ENCODE peak calls at places on chromosomes 7 and 10, in four cellular contexts. W, M, Q and L are unnamed samples.

GRCh38 chr7:2193120-2193519 is 39.6 kb downstream of the MAD1L1 start:
- DNase-seq in W (no peak), M (no peak), Q (no peak), L (no peak)

GRCh38 chr10:86364551-86365345 is 1.8 kb downstream of the GRID1 start:
- DNase-seq in W (no peak), M (no peak), Q (no peak), L (no peak)

GRCh38 chr10:35464805-35465456 is 128.6 kb downstream of the CCNY start:
- DNase-seq in W (no peak), M (no peak), Q (peak), L (no peak)

GRCh38 chr7:98211221-98211675 is at the start of gene BHLHA15:
- DNase-seq in W (no peak), M (peak), Q (no peak), L (no peak)

GRCh38 chr10:118151461-118151860 is 104.7 kb upstream of the RAB11FIP2 start:
- DNase-seq in W (no peak), M (no peak), Q (no peak), L (no peak)

GRCh38 chr10:69327463-69328345 is 49.4 kb downstream of the HK1 start:
- DNase-seq in W (no peak), M (no peak), Q (peak), L (peak)

GRCh38 chr7:1049006-1049741 is 4.8 kb downstream of the GPR146 start:
- DNase-seq in W (no peak), M (no peak), Q (no peak), L (no peak)

GRCh38 chr7:77202544-77202976 is 2.9 kb upstream of the FGL2 start:
- DNase-seq in W (no peak), M (peak), Q (no peak), L (no peak)

GRCh38 chr10:130934333-130935035 is 377.0 kb downstream of the TCERG1L start:
- DNase-seq in W (no peak), M (no peak), Q (no peak), L (no peak)

GRCh38 chr10:60350400-60350799 is 39.3 kb downstream of the ANK3 start:
- DNase-seq in W (no peak), M (no peak), Q (peak), L (no peak)

GRCh38 chr10:6037975-6038624 is 24.1 kb downstream of the IL2RA start:
- DNase-seq in W (no peak), M (no peak), Q (no peak), L (no peak)

GRCh38 chr10:84138478-84139125 is 707 bp upstream of the GHITM start:
- DNase-seq in W (no peak), M (peak), Q (no peak), L (no peak)

GRCh38 chr10:102152545-102152890 is 329 bp downstream of the NOLC1 start:
- DNase-seq in W (no peak), M (no peak), Q (no peak), L (no peak)

GRCh38 chr7:100957832-100958421 is 8.6 kb downstream of the MUC3A start:
- DNase-seq in W (no peak), M (no peak), Q (peak), L (no peak)

GRCh38 chr7:72805526-72806494 is 22.2 kb downstream of the TYW1B start:
- DNase-seq in W (no peak), M (no peak), Q (peak), L (no peak)

GRCh38 chr10:14656052-14656451 is 118.6 kb downstream of the FAM107B start:
- DNase-seq in W (no peak), M (no peak), Q (no peak), L (no peak)

GRCh38 chr10:79981673-79982485 is 33.0 kb upstream of the SFTPD start:
- DNase-seq in W (no peak), M (peak), Q (peak), L (no peak)

DNA sequence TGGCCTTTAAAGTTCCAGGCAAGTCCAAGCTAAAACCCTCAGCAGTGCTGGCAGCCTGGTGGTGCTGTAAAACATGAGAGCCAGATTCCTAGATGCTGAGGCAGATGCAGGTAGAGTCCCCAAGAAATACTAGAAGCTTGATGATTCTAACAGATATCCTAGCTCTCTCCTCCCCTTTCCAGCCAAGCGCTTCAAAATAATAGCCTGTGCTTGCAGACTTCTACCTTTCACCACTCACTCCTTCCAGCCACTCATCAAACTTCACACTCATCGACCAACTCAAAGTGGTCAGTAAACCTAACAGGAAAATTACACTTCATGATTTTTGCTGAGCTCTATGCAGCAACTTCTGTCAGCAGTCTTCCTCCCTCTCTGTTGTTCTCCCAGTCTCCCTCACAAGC is 50.2 kb downstream of the LMBR1 start:
- DNase-seq in W (no peak), M (no peak), Q (no peak), L (no peak)
- H3K4me3 ChIP-seq in W (no peak), M (no peak), Q (no peak), L (no peak)

GRCh38 chr7:116249969-116250553 is 39.7 kb downstream of the TES start:
- DNase-seq in W (no peak), M (peak), Q (peak), L (no peak)
- TF ChIP-seq CTCF in W (peak), M (peak), Q (peak), L (peak)

GRCh38 chr10:95286707-95287106 is 4.1 kb downstream of the PDLIM1 start:
- DNase-seq in W (no peak), M (no peak), Q (no peak), L (no peak)
- H3K4me3 ChIP-seq in W (no peak), M (no peak), Q (no peak), L (no peak)

DNA sequence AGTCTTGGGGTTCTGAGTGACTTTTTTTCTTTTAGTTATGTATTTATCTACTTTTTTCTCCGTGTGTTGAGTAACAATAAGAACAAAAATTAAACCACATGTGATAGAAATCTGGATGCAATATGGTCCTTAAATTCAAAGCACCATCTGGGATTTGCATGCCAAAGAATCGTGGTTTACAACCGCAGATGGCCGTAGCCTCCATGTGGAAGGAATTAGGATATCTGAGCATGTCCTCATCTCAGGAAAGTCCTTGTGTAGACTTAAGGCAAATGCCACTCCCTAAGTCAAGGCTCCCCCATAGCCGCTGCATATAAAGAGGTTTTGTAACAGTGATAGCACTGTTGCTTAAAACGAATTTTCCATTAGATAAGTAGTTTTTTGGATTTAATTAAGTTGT is 304.0 kb downstream of the ZEB1 start:
- DNase-seq in W (peak), M (no peak), Q (peak), L (no peak)
- TF ChIP-seq CTCF in W (peak), M (no peak), Q (peak), L (no peak)

GRCh38 chr7:94374721-94375120 is 20.0 kb upstream of the COL1A2 start:
- DNase-seq in W (no peak), M (no peak), Q (peak), L (no peak)

GRCh38 chr7:94375167-94375566 is 19.5 kb upstream of the COL1A2 start:
- DNase-seq in W (peak), M (no peak), Q (peak), L (no peak)

GRCh38 chr7:94375713-94376112 is 19.0 kb upstream of the COL1A2 start:
- DNase-seq in W (peak), M (no peak), Q (peak), L (no peak)

GRCh38 chr7:94374231-94374630 is 20.5 kb upstream of the COL1A2 start:
- DNase-seq in W (peak), M (no peak), Q (peak), L (no peak)

GRCh38 chr7:94376281-94376680 is 18.4 kb upstream of the COL1A2 start:
- DNase-seq in W (no peak), M (no peak), Q (no peak), L (no peak)
- H3K4me3 ChIP-seq in W (no peak), M (no peak), Q (peak), L (no peak)

GRCh38 chr7:34087892-34088891 is 182.9 kb downstream of the BMPER start:
- DNase-seq in W (no peak), M (peak), Q (peak), L (no peak)
- TF ChIP-seq CTCF in W (peak), M (peak), Q (peak), L (peak)

DNA sequence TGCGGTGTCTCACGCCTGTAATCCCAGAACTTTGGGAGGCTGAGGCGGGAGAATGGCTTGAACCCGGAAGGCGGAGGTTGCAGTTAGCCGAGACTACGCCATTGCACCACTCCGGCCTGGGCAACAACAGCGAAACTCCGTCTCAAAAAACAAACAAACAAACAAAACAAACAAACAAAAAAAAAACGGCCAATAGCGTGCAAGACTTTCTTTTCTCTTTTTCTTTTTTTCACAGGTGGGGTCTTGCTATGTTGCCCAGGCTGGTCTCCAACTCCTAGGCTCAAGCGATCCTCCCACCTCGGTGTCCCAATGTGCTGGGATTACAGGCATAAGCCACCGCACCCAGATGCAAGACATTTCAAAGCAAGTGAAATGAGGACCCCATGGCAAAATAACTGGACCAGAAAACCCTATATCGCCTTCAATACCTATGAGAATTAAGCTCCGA is 1.6 kb downstream of the PSAP start:
- DNase-seq in W (no peak), M (no peak), Q (no peak), L (no peak)
- H3K4me3 ChIP-seq in W (peak), M (peak), Q (peak), L (peak)

GRCh38 chr7:19118896-19119301 is 1.5 kb upstream of the TWIST1 start:
- DNase-seq in W (no peak), M (no peak), Q (no peak), L (no peak)

GRCh38 chr7:19119901-19120486 is 2.6 kb upstream of the TWIST1 start:
- DNase-seq in W (no peak), M (no peak), Q (no peak), L (no peak)

GRCh38 chr7:19119372-19119771 is 1.9 kb upstream of the TWIST1 start:
- DNase-seq in W (no peak), M (no peak), Q (no peak), L (no peak)

GRCh38 chr7:19117870-19118608 is 603 bp upstream of the TWIST1 start:
- DNase-seq in W (no peak), M (no peak), Q (no peak), L (no peak)

DNA sequence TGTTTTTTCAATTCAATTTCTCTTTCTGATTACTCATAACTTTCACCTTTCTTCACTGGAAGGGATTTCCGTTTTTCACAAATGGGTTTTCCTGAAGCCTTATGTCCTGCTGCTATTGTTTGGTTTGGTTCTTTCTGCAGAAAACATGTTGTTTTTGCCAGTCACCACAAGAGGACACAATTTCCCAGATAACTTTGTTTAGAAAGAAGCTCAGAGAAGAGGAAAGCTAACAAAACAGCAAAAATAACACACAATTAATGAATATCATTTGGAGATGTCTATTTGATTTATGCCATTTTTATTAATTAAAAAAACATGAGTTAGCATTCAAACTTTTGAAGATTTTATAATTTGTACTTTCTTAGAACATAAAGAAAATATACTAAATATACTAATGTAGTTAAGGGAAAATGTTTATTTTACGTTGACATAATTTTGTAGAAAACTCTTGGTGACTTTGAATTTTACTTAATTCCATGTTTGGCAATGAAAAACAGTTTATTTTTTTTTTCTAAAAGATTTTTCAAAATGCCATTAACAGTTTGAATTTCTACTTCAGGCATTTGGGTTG is 4.7 kb upstream of the TWIST1 start:
- DNase-seq in W (no peak), M (peak), Q (peak), L (peak)
- TF ChIP-seq CTCF in W (peak), M (peak), Q (peak), L (peak)

GRCh38 chr10:87817291-87817872 is 644 bp downstream of the ATAD1 start:
- DNase-seq in W (no peak), M (peak), Q (peak), L (no peak)

GRCh38 chr10:87817873-87818504 is at the start of gene ATAD1:
- DNase-seq in W (peak), M (peak), Q (peak), L (no peak)

GRCh38 chr10:87816163-87816841 is 1.7 kb downstream of the ATAD1 start:
- DNase-seq in W (no peak), M (no peak), Q (peak), L (no peak)

GRCh38 chr10:87818505-87819273 is 663 bp upstream of the ATAD1 start:
- DNase-seq in W (no peak), M (peak), Q (peak), L (no peak)

DNA sequence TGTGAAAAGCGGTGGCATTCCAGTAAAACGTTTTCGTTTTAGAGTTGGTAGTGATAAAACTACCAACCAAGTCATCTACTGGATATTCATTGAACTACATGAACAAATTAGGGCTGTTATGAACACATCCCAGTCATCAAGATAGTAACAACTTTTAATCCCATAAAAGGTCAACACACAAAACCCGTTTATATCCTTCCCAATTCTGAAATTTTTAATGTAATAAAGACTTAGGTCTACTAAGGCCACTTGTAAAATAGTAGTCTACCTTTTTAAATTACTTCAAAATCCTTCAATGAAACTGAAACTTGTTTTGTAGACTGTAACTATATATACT is 1.2 kb downstream of the ATAD1 start:
- DNase-seq in W (no peak), M (peak), Q (peak), L (no peak)
- H3K4me3 ChIP-seq in W (peak), M (peak), Q (peak), L (peak)